ENCODE peak calls at places on chromosomes 6 and 20, in five cellular contexts. T is HCT116, U is adipocyte, L is endodermal cell, G is GM23248. S is an unnamed sample. For H3K27me3, the result is how much of the 10 kb centered on the place peaks cover.

GRCh38 chr6:99607416-99608036 is 893 bp downstream of the PRDM13 start:
- DNase-seq in G (no peak), U (no peak), T (no peak), L (no peak), S (no peak)

GRCh38 chr20:64025826-64026412 is 10.1 kb upstream of the C20orf204 start:
- DNase-seq in T (no peak), G (no peak), L (no peak), U (no peak), S (no peak)

GRCh38 chr6:139863964-139864363 is 489.5 kb upstream of the CITED2 start:
- DNase-seq in G (no peak), L (no peak), U (no peak), T (no peak), S (no peak)

GRCh38 chr6:40604082-40604481 is 16.9 kb upstream of the LRFN2 start:
- DNase-seq in L (no peak), G (no peak), U (no peak), T (no peak), S (no peak)

GRCh38 chr6:135162678-135163439 is 18.2 kb upstream of the MYB start:
- DNase-seq in L (peak), G (peak), T (peak), U (peak), S (peak)

GRCh38 chr6:169229611-169230321 is 23.9 kb downstream of the THBS2 start:
- DNase-seq in U (no peak), T (no peak), G (peak), L (no peak), S (no peak)

GRCh38 chr6:139219746-139220145 is 72.1 kb downstream of the TXLNB start:
- DNase-seq in U (no peak), G (no peak), L (no peak), T (no peak), S (no peak)

GRCh38 chr6:69581576-69581975 is 215.2 kb downstream of the LMBRD1 start:
- DNase-seq in L (no peak), T (no peak), U (no peak), G (no peak), S (no peak)

GRCh38 chr6:106829451-106829850 is 145.1 kb downstream of the CD24 start:
- DNase-seq in T (no peak), U (no peak), L (no peak), G (no peak), S (no peak)

GRCh38 chr6:106830930-106831329 is 143.6 kb downstream of the CD24 start:
- DNase-seq in U (no peak), G (no peak), T (no peak), L (no peak), S (no peak)

GRCh38 chr6:106827081-106827480 is 147.4 kb downstream of the CD24 start:
- DNase-seq in G (no peak), L (no peak), U (no peak), T (no peak), S (no peak)

DNA sequence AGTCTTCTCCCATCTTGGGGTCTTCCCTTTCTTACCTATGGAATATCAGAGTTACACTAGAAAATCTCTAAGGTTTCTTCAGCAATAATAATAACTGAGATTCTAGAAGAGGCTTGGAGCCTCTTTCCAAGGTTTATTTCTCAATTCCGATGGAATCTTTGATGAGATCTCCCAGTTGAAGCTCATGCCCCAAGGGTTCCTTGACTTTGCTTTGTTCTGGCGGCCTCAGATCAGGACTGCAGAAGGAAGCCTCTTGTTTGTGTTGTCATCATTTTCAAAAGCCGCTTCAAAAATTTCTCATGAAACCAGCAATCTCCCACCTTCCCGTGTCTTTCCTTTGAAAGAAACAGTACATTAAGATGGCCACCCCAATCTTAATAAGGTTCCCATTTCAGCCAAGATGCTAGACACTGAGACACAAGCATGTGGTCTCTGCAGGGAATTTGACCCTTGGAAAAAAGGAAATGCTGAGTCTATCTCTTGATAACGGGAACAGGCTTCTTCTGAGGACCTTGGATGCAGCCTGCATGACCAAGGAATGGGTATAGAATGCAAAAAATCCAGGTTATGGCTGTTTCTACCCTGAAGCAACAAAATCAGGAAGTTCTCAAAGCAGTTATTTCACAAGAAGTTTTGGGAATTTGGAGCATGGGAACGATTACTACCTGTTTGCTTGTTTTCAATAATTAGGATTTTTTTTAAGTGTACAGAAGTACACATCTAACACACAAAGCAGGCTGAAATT is 141.6 kb downstream of the CD24 start:
- DNase-seq in U (no peak), G (no peak), L (no peak), T (no peak), S (no peak)
- H3K27me3 ChIP-seq in U (under half), G (under half), L (under half), T (under half), S (under half)

DNA sequence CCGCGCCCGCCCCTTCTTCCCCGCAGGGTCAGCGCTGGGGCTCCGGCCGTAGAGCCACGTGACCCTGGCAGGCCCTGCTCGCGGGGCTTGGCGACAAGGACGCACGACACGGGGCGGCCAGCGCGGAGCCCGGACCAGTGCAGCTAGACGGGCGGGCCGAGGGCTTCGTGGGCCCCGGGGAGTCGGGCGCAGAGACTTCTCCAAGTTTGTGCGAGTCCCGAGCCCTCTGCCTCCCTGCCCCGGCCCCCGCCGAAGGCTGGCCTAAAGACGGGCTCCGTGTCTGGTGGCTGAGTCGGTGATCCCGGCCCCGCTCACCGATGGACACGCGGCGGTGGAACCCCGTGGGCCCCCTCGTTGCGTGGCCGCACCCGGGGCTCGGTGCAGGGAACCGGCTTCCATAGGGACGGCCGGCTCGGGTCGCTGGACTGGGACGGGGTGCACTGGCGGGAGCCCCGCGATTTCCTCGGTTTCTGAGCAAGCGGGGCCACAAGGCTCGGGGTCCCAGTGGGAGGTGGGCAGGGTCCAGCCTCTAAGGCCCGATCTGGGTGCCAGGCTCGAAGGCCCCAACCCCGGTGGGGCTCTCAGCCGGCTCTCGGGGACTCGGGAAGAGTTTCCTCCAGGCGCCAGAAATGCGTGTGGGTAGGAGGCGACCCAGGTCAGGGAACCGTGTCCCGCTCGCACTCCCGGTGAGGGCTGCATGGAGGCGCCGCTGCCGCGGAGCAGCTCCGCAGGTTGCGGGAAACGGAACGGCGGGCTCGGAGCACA is 461 bp upstream of the GATA5 start:
- DNase-seq in L (no peak), G (peak), T (no peak), U (no peak), S (no peak)
- H3K27me3 ChIP-seq in L (half or more), G (half or more), T (under half), U (under half), S (under half)

DNA sequence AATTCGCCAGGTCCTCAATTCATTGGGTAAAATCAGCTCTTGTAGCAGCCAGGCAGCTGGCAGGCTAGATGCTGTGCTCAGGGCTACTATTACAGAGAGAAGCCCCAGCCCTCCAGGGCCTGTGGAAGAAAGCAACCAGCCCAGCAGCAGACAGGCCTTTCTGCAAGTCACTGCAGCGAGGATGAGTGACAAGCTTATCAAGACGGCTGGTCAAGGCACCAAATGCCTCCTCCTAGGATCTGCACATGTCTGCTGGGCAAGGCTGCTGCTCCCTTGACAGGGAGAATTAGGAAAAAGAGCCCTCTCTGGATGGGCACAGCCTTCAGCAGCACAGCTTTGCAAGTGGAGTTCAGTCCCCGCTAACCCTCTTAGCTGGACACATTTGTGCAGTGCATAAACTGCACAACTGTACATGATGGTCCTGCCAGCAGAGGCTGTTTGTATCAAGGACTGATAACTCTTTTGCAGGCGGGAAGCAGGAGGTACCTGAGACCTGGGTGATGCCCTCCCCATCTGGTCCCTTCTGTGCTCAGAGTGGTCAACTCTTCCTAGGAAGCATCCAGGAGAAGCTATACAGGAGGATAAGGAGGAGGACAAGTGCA is 89.9 kb downstream of the CDC5L start:
- DNase-seq in U (no peak), L (no peak), T (no peak), G (no peak), S (no peak)
- H3K27me3 ChIP-seq in U (under half), L (under half), T (under half), G (under half), S (under half)

GRCh38 chr6:44338228-44339122 is 4.0 kb upstream of the SPATS1 start:
- DNase-seq in L (peak), G (peak), U (peak), T (peak), S (peak)

GRCh38 chr6:44339763-44340625 is 2.5 kb upstream of the SPATS1 start:
- DNase-seq in G (peak), L (no peak), T (no peak), U (peak), S (no peak)

GRCh38 chr6:44341095-44341890 is 1.2 kb upstream of the SPATS1 start:
- DNase-seq in L (no peak), U (no peak), T (no peak), G (no peak), S (no peak)

GRCh38 chr6:44342052-44342451 is 398 bp upstream of the SPATS1 start:
- DNase-seq in G (peak), U (peak), T (no peak), L (no peak), S (no peak)

GRCh38 chr6:44339301-44339700 is 3.1 kb upstream of the SPATS1 start:
- DNase-seq in T (no peak), U (no peak), L (no peak), G (no peak), S (no peak)
- H3K27me3 ChIP-seq in T (under half), U (half or more), L (under half), G (under half), S (half or more)

GRCh38 chr6:117449549-117450439 is 24.1 kb upstream of the ROS1 start:
- DNase-seq in G (peak), T (peak), L (peak), U (peak), S (peak)

GRCh38 chr6:117451607-117452164 is 25.9 kb upstream of the ROS1 start:
- DNase-seq in L (no peak), G (peak), U (peak), T (no peak), S (no peak)

GRCh38 chr6:117448011-117448410 is 22.3 kb upstream of the ROS1 start:
- DNase-seq in L (peak), G (peak), T (no peak), U (peak), S (no peak)

GRCh38 chr6:117446851-117447250 is 21.1 kb upstream of the ROS1 start:
- DNase-seq in L (no peak), T (no peak), U (peak), G (peak), S (no peak)

GRCh38 chr6:117448732-117449131 is 23.0 kb upstream of the ROS1 start:
- DNase-seq in G (peak), L (no peak), T (no peak), U (peak), S (no peak)
- H3K27me3 ChIP-seq in G (under half), L (half or more), T (under half), U (under half), S (under half)

DNA sequence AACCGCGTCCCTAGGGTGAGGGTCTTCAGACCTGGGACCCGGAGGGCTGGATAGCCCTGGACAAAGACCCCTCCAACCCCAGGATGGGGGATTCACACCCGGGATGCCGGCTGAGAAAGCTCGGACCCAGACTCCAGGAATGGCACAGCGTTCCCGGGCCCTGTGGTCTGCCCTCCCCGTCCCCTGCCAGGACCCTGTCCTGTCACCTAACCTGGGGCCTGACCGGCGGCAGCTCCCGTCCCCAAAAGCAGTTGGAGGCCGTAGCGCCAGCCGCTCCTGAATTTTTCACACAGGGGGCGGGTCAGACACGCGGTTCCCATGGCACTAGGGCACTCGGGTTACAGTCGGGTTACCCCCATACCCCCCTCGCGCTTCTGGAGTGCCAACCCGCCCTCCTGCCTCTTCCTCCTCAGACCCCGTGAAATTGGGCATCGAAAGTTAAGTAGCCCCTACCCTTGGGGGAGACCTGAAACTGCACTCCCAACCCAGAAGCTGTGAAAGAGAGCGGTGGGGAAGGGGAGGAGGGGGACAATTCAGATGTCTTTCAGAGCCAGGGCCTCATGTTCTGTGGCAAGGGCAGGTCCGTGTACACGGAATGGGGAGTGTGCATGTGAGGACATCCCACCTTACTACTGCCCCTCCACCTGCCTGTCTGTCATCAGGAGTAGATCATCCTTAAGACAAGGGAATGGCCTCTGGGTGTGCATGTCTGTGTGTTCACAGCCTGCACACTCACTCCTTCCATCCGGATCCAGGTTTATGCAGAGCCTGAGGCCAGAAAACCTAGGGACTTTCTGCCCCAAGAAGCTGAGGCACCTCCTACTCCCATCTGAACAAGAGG is 604 bp downstream of the REM1 start:
- DNase-seq in T (no peak), L (peak), G (no peak), U (no peak), S (no peak)
- H3K27me3 ChIP-seq in T (under half), L (under half), G (under half), U (under half), S (half or more)

S was measured in HepG2.